ENCODE peak calls at places on chromosomes 13 and 19, in nine cellular contexts. One of them, this sample, is unnamed. For H3K4me1, the result is how much of the 10 kb centered on the place peaks cover.

GRCh38 chr19:55165952-55166529 is 372 bp downstream of the DNAAF3 start:
- DNase-seq in adrenal gland: peak
- DNase-seq in CD4-positive, CD25-positive, alpha-beta regulatory T cell: peak
- DNase-seq in Caco-2: peak
- DNase-seq in heart right ventricle: peak
- DNase-seq in IMR-90: peak
- DNase-seq in hepatocyte: peak
- DNase-seq in astrocyte: peak
- DNase-seq in left ventricle myocardium inferior: peak
- DNase-seq in this sample: peak

GRCh38 chr19:12668937-12669271 is 2.3 kb downstream of the WDR83 start:
- DNase-seq in adrenal gland: peak
- DNase-seq in CD4-positive, CD25-positive, alpha-beta regulatory T cell: peak
- DNase-seq in Caco-2: peak
- DNase-seq in heart right ventricle: peak
- DNase-seq in IMR-90: peak
- DNase-seq in hepatocyte: peak
- DNase-seq in astrocyte: peak
- DNase-seq in left ventricle myocardium inferior: peak
- DNase-seq in this sample: no peak

GRCh38 chr13:50156722-50157121 is 141.5 kb downstream of the KCNRG start:
- DNase-seq in adrenal gland: no peak
- DNase-seq in CD4-positive, CD25-positive, alpha-beta regulatory T cell: no peak
- DNase-seq in Caco-2: no peak
- DNase-seq in heart right ventricle: no peak
- DNase-seq in IMR-90: no peak
- DNase-seq in hepatocyte: no peak
- DNase-seq in astrocyte: no peak
- DNase-seq in left ventricle myocardium inferior: no peak
- DNase-seq in this sample: no peak

GRCh38 chr19:46533085-46534081 is 37.7 kb upstream of the PNMA8B start:
- DNase-seq in adrenal gland: no peak
- DNase-seq in CD4-positive, CD25-positive, alpha-beta regulatory T cell: no peak
- DNase-seq in Caco-2: no peak
- DNase-seq in heart right ventricle: no peak
- DNase-seq in IMR-90: no peak
- DNase-seq in hepatocyte: no peak
- DNase-seq in astrocyte: no peak
- DNase-seq in left ventricle myocardium inferior: no peak
- DNase-seq in this sample: no peak

GRCh38 chr13:31035162-31035951 is 102.9 kb downstream of the TEX26 start:
- DNase-seq in adrenal gland: no peak
- DNase-seq in CD4-positive, CD25-positive, alpha-beta regulatory T cell: no peak
- DNase-seq in Caco-2: no peak
- DNase-seq in heart right ventricle: no peak
- DNase-seq in IMR-90: peak
- DNase-seq in hepatocyte: no peak
- DNase-seq in astrocyte: peak
- DNase-seq in left ventricle myocardium inferior: no peak
- DNase-seq in this sample: no peak

GRCh38 chr13:86731987-86732386 is 932.8 kb upstream of the SLITRK6 start:
- DNase-seq in adrenal gland: no peak
- DNase-seq in CD4-positive, CD25-positive, alpha-beta regulatory T cell: no peak
- DNase-seq in Caco-2: no peak
- DNase-seq in heart right ventricle: no peak
- DNase-seq in IMR-90: no peak
- DNase-seq in hepatocyte: no peak
- DNase-seq in astrocyte: no peak
- DNase-seq in left ventricle myocardium inferior: no peak
- DNase-seq in this sample: no peak

GRCh38 chr13:112114391-112114790 is 47.4 kb downstream of the SOX1 start:
- DNase-seq in adrenal gland: no peak
- DNase-seq in CD4-positive, CD25-positive, alpha-beta regulatory T cell: no peak
- DNase-seq in Caco-2: no peak
- DNase-seq in heart right ventricle: no peak
- DNase-seq in IMR-90: no peak
- DNase-seq in hepatocyte: no peak
- DNase-seq in astrocyte: no peak
- DNase-seq in left ventricle myocardium inferior: no peak
- DNase-seq in this sample: peak

GRCh38 chr19:42098781-42099180 is 22.8 kb downstream of the ZNF574 start:
- DNase-seq in adrenal gland: no peak
- DNase-seq in CD4-positive, CD25-positive, alpha-beta regulatory T cell: no peak
- DNase-seq in Caco-2: no peak
- DNase-seq in heart right ventricle: no peak
- DNase-seq in IMR-90: no peak
- DNase-seq in hepatocyte: no peak
- DNase-seq in astrocyte: no peak
- DNase-seq in left ventricle myocardium inferior: no peak
- DNase-seq in this sample: no peak

DNA sequence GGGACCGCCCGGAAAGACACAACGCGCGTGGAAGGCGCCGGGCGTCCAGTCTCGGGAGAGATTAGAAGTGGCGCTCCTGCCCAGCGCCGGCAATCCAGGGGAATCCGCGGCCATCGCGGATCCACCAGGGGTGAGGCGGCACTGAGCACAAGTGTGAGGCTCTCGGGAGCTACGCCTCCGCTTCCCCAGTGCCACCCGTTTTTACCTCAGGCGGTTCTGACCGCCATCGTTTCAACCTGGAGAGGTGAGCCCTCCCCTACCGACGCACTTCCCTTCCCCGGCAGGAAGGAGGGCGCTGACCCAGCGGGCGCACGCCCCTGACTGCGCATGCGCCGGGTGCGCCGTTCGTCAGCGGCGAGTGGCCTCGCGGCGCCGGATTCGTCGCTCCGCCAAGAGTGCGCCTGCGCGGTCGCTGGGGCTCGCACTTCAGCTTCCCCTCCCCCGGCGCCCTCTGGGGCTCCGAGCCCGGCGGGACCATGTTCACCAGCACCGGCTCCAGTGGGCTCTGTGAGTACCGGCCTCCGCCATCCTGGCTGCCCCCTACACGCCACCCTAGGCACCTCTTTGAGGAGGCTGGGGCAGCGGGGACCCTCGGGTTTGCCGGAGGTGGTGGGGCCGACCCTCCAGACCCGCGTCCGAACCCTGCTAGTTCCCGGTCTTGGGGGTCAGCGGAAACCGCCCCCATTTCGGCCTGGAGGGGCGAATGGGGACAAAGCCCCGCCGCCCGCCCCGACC is at the start of gene UBAC2:
- DNase-seq in adrenal gland: peak
- DNase-seq in CD4-positive, CD25-positive, alpha-beta regulatory T cell: peak
- DNase-seq in Caco-2: peak
- DNase-seq in heart right ventricle: peak
- DNase-seq in IMR-90: peak
- DNase-seq in hepatocyte: peak
- DNase-seq in astrocyte: peak
- DNase-seq in left ventricle myocardium inferior: peak
- DNase-seq in this sample: peak
- H3K4me1 ChIP-seq in adrenal gland: under half
- H3K4me1 ChIP-seq in CD4-positive, CD25-positive, alpha-beta regulatory T cell: under half
- H3K4me1 ChIP-seq in Caco-2: under half
- H3K4me1 ChIP-seq in heart right ventricle: under half
- H3K4me1 ChIP-seq in IMR-90: under half
- H3K4me1 ChIP-seq in hepatocyte: under half
- H3K4me1 ChIP-seq in astrocyte: under half
- H3K4me1 ChIP-seq in left ventricle myocardium inferior: half or more
- H3K4me1 ChIP-seq in this sample: under half

GRCh38 chr19:16117594-16118033 is 5.9 kb downstream of the RAB8A start:
- DNase-seq in adrenal gland: no peak
- DNase-seq in CD4-positive, CD25-positive, alpha-beta regulatory T cell: no peak
- DNase-seq in Caco-2: no peak
- DNase-seq in heart right ventricle: no peak
- DNase-seq in IMR-90: no peak
- DNase-seq in hepatocyte: no peak
- DNase-seq in astrocyte: no peak
- DNase-seq in left ventricle myocardium inferior: no peak
- DNase-seq in this sample: peak

GRCh38 chr19:16116067-16116466 is 4.4 kb downstream of the RAB8A start:
- DNase-seq in adrenal gland: no peak
- DNase-seq in CD4-positive, CD25-positive, alpha-beta regulatory T cell: no peak
- DNase-seq in Caco-2: peak
- DNase-seq in heart right ventricle: no peak
- DNase-seq in IMR-90: no peak
- DNase-seq in hepatocyte: no peak
- DNase-seq in astrocyte: no peak
- DNase-seq in left ventricle myocardium inferior: no peak
- DNase-seq in this sample: no peak

GRCh38 chr19:16112778-16113177 is 1.1 kb downstream of the RAB8A start:
- DNase-seq in adrenal gland: no peak
- DNase-seq in CD4-positive, CD25-positive, alpha-beta regulatory T cell: no peak
- DNase-seq in Caco-2: no peak
- DNase-seq in heart right ventricle: no peak
- DNase-seq in IMR-90: no peak
- DNase-seq in hepatocyte: no peak
- DNase-seq in astrocyte: no peak
- DNase-seq in left ventricle myocardium inferior: no peak
- DNase-seq in this sample: no peak

GRCh38 chr19:16113727-16114126 is 2.0 kb downstream of the RAB8A start:
- DNase-seq in adrenal gland: no peak
- DNase-seq in CD4-positive, CD25-positive, alpha-beta regulatory T cell: no peak
- DNase-seq in Caco-2: no peak
- DNase-seq in heart right ventricle: no peak
- DNase-seq in IMR-90: no peak
- DNase-seq in hepatocyte: no peak
- DNase-seq in astrocyte: no peak
- DNase-seq in left ventricle myocardium inferior: no peak
- DNase-seq in this sample: no peak

GRCh38 chr19:16115309-16116039 is 3.8 kb downstream of the RAB8A start:
- DNase-seq in adrenal gland: no peak
- DNase-seq in CD4-positive, CD25-positive, alpha-beta regulatory T cell: no peak
- DNase-seq in Caco-2: no peak
- DNase-seq in heart right ventricle: no peak
- DNase-seq in IMR-90: no peak
- DNase-seq in hepatocyte: no peak
- DNase-seq in astrocyte: no peak
- DNase-seq in left ventricle myocardium inferior: no peak
- DNase-seq in this sample: no peak
- H3K4me1 ChIP-seq in adrenal gland: half or more
- H3K4me1 ChIP-seq in CD4-positive, CD25-positive, alpha-beta regulatory T cell: half or more
- H3K4me1 ChIP-seq in Caco-2: under half
- H3K4me1 ChIP-seq in heart right ventricle: under half
- H3K4me1 ChIP-seq in IMR-90: under half
- H3K4me1 ChIP-seq in hepatocyte: under half
- H3K4me1 ChIP-seq in astrocyte: under half
- H3K4me1 ChIP-seq in left ventricle myocardium inferior: half or more
- H3K4me1 ChIP-seq in this sample: under half

GRCh38 chr19:1268392-1269064 is 604 bp upstream of the CIRBP start:
- DNase-seq in adrenal gland: no peak
- DNase-seq in CD4-positive, CD25-positive, alpha-beta regulatory T cell: no peak
- DNase-seq in Caco-2: no peak
- DNase-seq in heart right ventricle: peak
- DNase-seq in IMR-90: no peak
- DNase-seq in hepatocyte: no peak
- DNase-seq in astrocyte: no peak
- DNase-seq in left ventricle myocardium inferior: no peak
- DNase-seq in this sample: no peak

GRCh38 chr19:1267441-1268391 is 1.4 kb upstream of the CIRBP start:
- DNase-seq in adrenal gland: peak
- DNase-seq in CD4-positive, CD25-positive, alpha-beta regulatory T cell: no peak
- DNase-seq in Caco-2: no peak
- DNase-seq in heart right ventricle: no peak
- DNase-seq in IMR-90: peak
- DNase-seq in hepatocyte: no peak
- DNase-seq in astrocyte: no peak
- DNase-seq in left ventricle myocardium inferior: no peak
- DNase-seq in this sample: peak

GRCh38 chr19:1266116-1266817 is 2.9 kb upstream of the CIRBP start:
- DNase-seq in adrenal gland: peak
- DNase-seq in CD4-positive, CD25-positive, alpha-beta regulatory T cell: peak
- DNase-seq in Caco-2: peak
- DNase-seq in heart right ventricle: peak
- DNase-seq in IMR-90: peak
- DNase-seq in hepatocyte: peak
- DNase-seq in astrocyte: peak
- DNase-seq in left ventricle myocardium inferior: peak
- DNase-seq in this sample: peak

GRCh38 chr19:1265611-1266115 is 3.5 kb upstream of the CIRBP start:
- DNase-seq in adrenal gland: peak
- DNase-seq in CD4-positive, CD25-positive, alpha-beta regulatory T cell: no peak
- DNase-seq in Caco-2: peak
- DNase-seq in heart right ventricle: peak
- DNase-seq in IMR-90: peak
- DNase-seq in hepatocyte: peak
- DNase-seq in astrocyte: peak
- DNase-seq in left ventricle myocardium inferior: peak
- DNase-seq in this sample: no peak

DNA sequence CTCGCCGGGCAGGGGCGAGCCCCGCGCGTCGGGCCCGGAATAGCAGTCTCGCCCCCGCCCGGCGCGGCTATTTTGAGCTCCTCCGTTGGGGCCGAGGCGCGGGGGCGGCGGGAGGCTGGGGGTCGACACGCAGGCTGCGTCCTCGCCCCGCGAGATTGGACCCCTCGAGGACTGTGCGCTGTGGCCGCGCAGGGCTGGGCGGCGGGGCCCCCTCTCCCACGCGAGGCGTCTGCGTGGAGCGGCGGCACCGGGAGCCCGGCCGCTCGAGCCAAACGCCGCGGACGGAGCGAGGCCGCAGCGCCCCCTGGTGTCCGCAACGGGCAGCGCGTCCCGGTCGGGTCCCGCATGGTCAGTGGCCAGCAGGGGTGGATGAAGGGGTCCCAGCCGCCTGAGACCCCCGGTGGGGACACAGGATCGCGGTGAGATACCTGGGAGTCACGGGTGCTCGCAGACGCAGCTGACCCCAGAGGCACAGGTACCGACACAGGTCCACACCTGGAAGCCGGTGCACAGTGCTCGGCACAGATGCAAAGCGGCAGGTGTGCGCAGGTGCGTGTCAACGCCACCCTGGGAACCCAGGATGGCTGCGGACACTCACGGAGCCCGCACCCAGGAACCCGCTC is 2.2 kb upstream of the CIRBP start:
- DNase-seq in adrenal gland: peak
- DNase-seq in CD4-positive, CD25-positive, alpha-beta regulatory T cell: peak
- DNase-seq in Caco-2: no peak
- DNase-seq in heart right ventricle: peak
- DNase-seq in IMR-90: no peak
- DNase-seq in hepatocyte: peak
- DNase-seq in astrocyte: no peak
- DNase-seq in left ventricle myocardium inferior: peak
- DNase-seq in this sample: peak
- H3K4me1 ChIP-seq in adrenal gland: half or more
- H3K4me1 ChIP-seq in CD4-positive, CD25-positive, alpha-beta regulatory T cell: half or more
- H3K4me1 ChIP-seq in Caco-2: half or more
- H3K4me1 ChIP-seq in heart right ventricle: half or more
- H3K4me1 ChIP-seq in IMR-90: half or more
- H3K4me1 ChIP-seq in hepatocyte: half or more
- H3K4me1 ChIP-seq in astrocyte: half or more
- H3K4me1 ChIP-seq in left ventricle myocardium inferior: half or more
- H3K4me1 ChIP-seq in this sample: under half

DNA sequence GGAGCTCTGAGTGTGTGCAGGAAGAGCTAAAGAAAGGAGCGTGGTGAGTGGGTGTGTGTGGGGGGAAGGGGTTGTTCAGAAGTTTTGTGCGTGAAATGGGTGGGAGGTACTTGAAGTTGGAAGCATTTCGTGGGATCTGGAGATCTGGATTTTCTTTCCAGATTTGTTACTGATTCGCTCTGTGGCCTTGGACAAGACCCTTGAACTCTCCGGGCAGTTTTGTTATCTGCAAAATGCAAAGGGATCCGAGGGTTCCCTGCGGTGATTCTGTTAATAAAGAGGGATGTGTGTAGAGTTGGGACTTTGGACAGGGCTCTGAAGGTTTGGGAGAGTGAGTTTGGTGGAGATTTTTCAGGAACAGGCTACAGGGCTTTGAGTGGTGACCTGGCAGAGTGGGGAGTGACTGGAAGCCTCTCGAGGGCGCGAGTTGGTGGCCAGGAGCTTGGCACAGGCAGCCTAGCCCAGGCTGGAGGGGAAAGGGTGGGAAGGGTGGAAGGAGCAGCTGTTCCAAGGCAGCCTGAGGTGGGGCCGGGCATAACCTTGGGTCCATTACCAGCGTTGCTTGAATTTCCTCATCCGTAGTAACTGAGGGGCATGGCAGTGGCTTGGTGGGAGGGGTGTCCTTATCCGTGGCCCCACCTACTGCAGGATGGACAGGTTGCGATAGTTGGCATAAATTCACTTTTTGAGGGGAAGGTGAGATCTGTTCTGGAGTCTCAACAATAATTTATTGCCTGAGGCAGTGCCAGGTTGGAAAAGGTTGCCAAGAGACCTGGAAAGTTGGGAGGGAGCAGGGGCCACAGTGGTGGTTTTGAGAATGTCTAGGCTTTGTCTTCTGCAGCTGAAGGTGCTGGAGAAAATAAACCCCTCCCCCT is 2.1 kb downstream of the ACTN4 start:
- DNase-seq in adrenal gland: peak
- DNase-seq in CD4-positive, CD25-positive, alpha-beta regulatory T cell: no peak
- DNase-seq in Caco-2: no peak
- DNase-seq in heart right ventricle: peak
- DNase-seq in IMR-90: no peak
- DNase-seq in hepatocyte: peak
- DNase-seq in astrocyte: no peak
- DNase-seq in left ventricle myocardium inferior: no peak
- DNase-seq in this sample: peak
- H3K4me1 ChIP-seq in adrenal gland: under half
- H3K4me1 ChIP-seq in CD4-positive, CD25-positive, alpha-beta regulatory T cell: half or more
- H3K4me1 ChIP-seq in Caco-2: half or more
- H3K4me1 ChIP-seq in heart right ventricle: half or more
- H3K4me1 ChIP-seq in IMR-90: under half
- H3K4me1 ChIP-seq in hepatocyte: under half
- H3K4me1 ChIP-seq in astrocyte: under half
- H3K4me1 ChIP-seq in left ventricle myocardium inferior: half or more
- H3K4me1 ChIP-seq in this sample: under half